ENCODE peak calls at places on chromosomes 4 and X, in ten cellular contexts. M, O, A, U, V, F, I, L, E and X are unnamed samples.

GRCh38 chrX:125203737-125204578 is 115.7 kb upstream of the TEX13C start:
- DNase-seq in I (peak), O (no peak), F (peak), V (peak), U (no peak), A (peak), E (no peak), M (no peak), L (no peak), X (peak)

GRCh38 chr4:93654276-93654675 is 174.3 kb upstream of the ATOH1 start:
- DNase-seq in L (no peak), E (no peak), O (no peak), F (no peak), A (no peak), U (no peak), V (no peak), M (no peak), I (no peak), X (no peak)

GRCh38 chr4:85968945-85969830 is 390.7 kb downstream of the MAPK10 start:
- DNase-seq in I (peak), E (peak), L (peak), V (no peak), F (peak), U (peak), O (no peak), A (no peak), M (peak), X (peak)

GRCh38 chr4:17066241-17066640 is 167.8 kb upstream of the LDB2 start:
- DNase-seq in L (no peak), E (no peak), U (no peak), M (peak), O (no peak), A (no peak), V (no peak), I (no peak), F (peak), X (no peak)

GRCh38 chrX:47796433-47796906 is 40.2 kb upstream of the ZNF81 start:
- DNase-seq in M (peak), V (no peak), L (no peak), E (peak), A (no peak), F (peak), U (peak), I (no peak), O (no peak), X (no peak)

GRCh38 chr4:177403746-177404145 is 38.5 kb downstream of the AGA start:
- DNase-seq in V (no peak), E (peak), F (no peak), U (no peak), O (no peak), M (no peak), I (no peak), A (no peak), L (no peak), X (no peak)

GRCh38 chr4:96052827-96053226 is 212.9 kb downstream of the PDHA2 start:
- DNase-seq in V (no peak), L (no peak), O (no peak), U (no peak), E (no peak), M (peak), I (no peak), A (no peak), F (no peak), X (no peak)

GRCh38 chr4:183658362-183659028 is 490 bp downstream of the RWDD4 start:
- DNase-seq in U (no peak), M (no peak), O (no peak), I (peak), E (peak), F (peak), V (no peak), A (peak), L (no peak), X (no peak)

GRCh38 chrX:39012561-39013209 is 211.4 kb downstream of the MID1IP1 start:
- DNase-seq in F (no peak), A (no peak), U (no peak), V (no peak), I (no peak), M (peak), L (no peak), E (peak), O (no peak), X (no peak)

GRCh38 chr4:21835712-21836111 is 112.9 kb downstream of the KCNIP4 start:
- DNase-seq in M (no peak), V (no peak), A (no peak), U (no peak), F (no peak), E (no peak), L (no peak), O (no peak), I (no peak), X (no peak)

GRCh38 chr4:122687450-122688121 is 44.9 kb upstream of the BBS12 start:
- DNase-seq in E (peak), V (no peak), L (no peak), U (no peak), O (no peak), F (no peak), I (peak), A (no peak), M (no peak), X (no peak)

GRCh38 chr4:134777626-134778025 is 576.0 kb upstream of the PABPC4L start:
- DNase-seq in F (peak), L (no peak), O (no peak), E (no peak), U (peak), I (no peak), V (no peak), A (no peak), M (no peak), X (no peak)

GRCh38 chrX:2913118-2913517 is 16.0 kb downstream of the ARSD start:
- DNase-seq in L (no peak), U (no peak), V (no peak), M (no peak), I (no peak), O (no peak), A (no peak), E (no peak), F (no peak), X (no peak)

GRCh38 chr4:107388736-107389135 is 331.3 kb downstream of the PAPSS1 start:
- DNase-seq in A (no peak), F (no peak), L (no peak), E (no peak), I (no peak), O (no peak), V (no peak), M (no peak), U (no peak), X (no peak)

GRCh38 chr4:82201805-82202636 is 171.8 kb downstream of the HNRNPD start:
- DNase-seq in U (peak), I (peak), O (peak), A (peak), V (peak), E (peak), F (peak), L (no peak), M (peak), X (peak)

GRCh38 chr4:133058701-133059100 is 90.4 kb upstream of the PCDH10 start:
- DNase-seq in F (no peak), O (no peak), A (no peak), V (no peak), M (no peak), E (no peak), I (no peak), U (no peak), L (no peak), X (no peak)

GRCh38 chr4:76753814-76754213 is 144.1 kb downstream of the SOWAHB start:
- DNase-seq in I (no peak), F (peak), L (no peak), U (peak), A (no peak), V (no peak), O (no peak), E (peak), M (peak), X (no peak)

GRCh38 chr4:152540941-152541340 is 5.0 kb upstream of the FBXW7 start:
- DNase-seq in V (no peak), O (no peak), U (no peak), F (no peak), I (no peak), L (no peak), E (no peak), A (no peak), M (no peak), X (no peak)

GRCh38 chr4:96598465-96598864 is 758.6 kb downstream of the PDHA2 start:
- DNase-seq in V (no peak), F (no peak), I (no peak), U (no peak), E (no peak), M (no peak), A (no peak), L (no peak), O (no peak), X (no peak)

GRCh38 chrX:132169554-132169953 is 41.7 kb upstream of the FRMD7 start:
- DNase-seq in E (no peak), I (no peak), V (no peak), U (no peak), A (no peak), L (no peak), M (no peak), O (peak), F (no peak), X (peak)

GRCh38 chr4:100841911-100842310 is 324.1 kb upstream of the EMCN start:
- DNase-seq in F (peak), U (no peak), A (no peak), M (peak), O (no peak), E (peak), L (no peak), I (no peak), V (no peak), X (no peak)

GRCh38 chrX:104318330-104319009 is 63.7 kb upstream of the ESX1 start:
- DNase-seq in V (no peak), U (peak), A (no peak), L (no peak), F (peak), I (no peak), O (no peak), M (peak), E (peak), X (no peak)

GRCh38 chr4:15544196-15544730 is 74.6 kb downstream of the CC2D2A start:
- DNase-seq in I (no peak), O (no peak), V (no peak), M (no peak), A (no peak), F (no peak), U (no peak), L (no peak), E (no peak), X (no peak)

GRCh38 chr4:153067376-153067775 is 131.3 kb downstream of the FHDC1 start:
- DNase-seq in A (no peak), M (peak), L (no peak), E (no peak), O (no peak), U (peak), V (no peak), F (peak), I (no peak), X (no peak)

GRCh38 chr4:78653655-78654054 is 102.1 kb downstream of the ANXA3 start:
- DNase-seq in V (no peak), F (no peak), I (peak), M (no peak), O (no peak), L (no peak), A (no peak), E (peak), U (no peak), X (no peak)

GRCh38 chr4:185573651-185574199 is 38.4 kb upstream of the PDLIM3 start:
- DNase-seq in E (peak), V (no peak), L (peak), I (no peak), U (peak), O (no peak), A (no peak), M (peak), F (peak), X (peak)

GRCh38 chr4:33013280-33013679 is 2293.1 kb downstream of the PCDH7 start:
- DNase-seq in V (no peak), L (no peak), I (no peak), U (no peak), F (no peak), A (no peak), M (no peak), E (no peak), O (no peak), X (no peak)